ENCODE peak calls at places on chromosomes 4 and X, in eight cellular contexts. F, U, P, C, Q, H, E and W are unnamed samples. For H3K4me1, the result is how much of the 10 kb centered on the place peaks cover.

GRCh38 chr4:185171373-185172071 is 28.5 kb downstream of the SLC25A4 start:
- DNase-seq in F (no peak), U (peak), P (no peak), C (no peak), Q (no peak), H (no peak), E (no peak), W (no peak)

GRCh38 chrX:37679230-37679629 is 6.4 kb upstream of the XK start:
- DNase-seq in F (no peak), U (no peak), P (no peak), C (no peak), Q (no peak), H (no peak), E (no peak), W (no peak)

GRCh38 chrX:53435997-53436396 is 1.8 kb upstream of the HSD17B10 start:
- DNase-seq in F (peak), U (peak), P (peak), C (peak), Q (peak), H (peak), E (no peak), W (peak)

GRCh38 chr4:8303485-8304281 is 34.1 kb downstream of the HTRA3 start:
- DNase-seq in F (no peak), U (peak), P (peak), C (no peak), Q (peak), H (peak), E (no peak), W (no peak)

GRCh38 chrX:9770319-9770718 is 4.7 kb upstream of the GPR143 start:
- DNase-seq in F (no peak), U (peak), P (peak), C (no peak), Q (no peak), H (no peak), E (no peak), W (no peak)

GRCh38 chr4:78534286-78534955 is 17.1 kb upstream of the ANXA3 start:
- DNase-seq in F (no peak), U (peak), P (no peak), C (no peak), Q (no peak), H (no peak), E (no peak), W (no peak)

GRCh38 chrX:85379174-85379907 is at the start of gene POF1B:
- DNase-seq in F (no peak), U (peak), P (peak), C (no peak), Q (no peak), H (no peak), E (no peak), W (no peak)

GRCh38 chr4:4950891-4951290 is 68.4 kb downstream of the CYTL1 start:
- DNase-seq in F (no peak), U (no peak), P (no peak), C (no peak), Q (no peak), H (no peak), E (no peak), W (no peak)

GRCh38 chr4:107066622-107067021 is 30.5 kb upstream of the DKK2 start:
- DNase-seq in F (no peak), U (no peak), P (no peak), C (no peak), Q (no peak), H (no peak), E (no peak), W (no peak)

GRCh38 chr4:139188648-139189416 is 11.8 kb upstream of the ELF2 start:
- DNase-seq in F (no peak), U (no peak), P (peak), C (no peak), Q (no peak), H (peak), E (no peak), W (no peak)

GRCh38 chr4:39933689-39934590 is 43.8 kb downstream of the PDS5A start:
- DNase-seq in F (no peak), U (no peak), P (no peak), C (no peak), Q (no peak), H (peak), E (no peak), W (no peak)

DNA sequence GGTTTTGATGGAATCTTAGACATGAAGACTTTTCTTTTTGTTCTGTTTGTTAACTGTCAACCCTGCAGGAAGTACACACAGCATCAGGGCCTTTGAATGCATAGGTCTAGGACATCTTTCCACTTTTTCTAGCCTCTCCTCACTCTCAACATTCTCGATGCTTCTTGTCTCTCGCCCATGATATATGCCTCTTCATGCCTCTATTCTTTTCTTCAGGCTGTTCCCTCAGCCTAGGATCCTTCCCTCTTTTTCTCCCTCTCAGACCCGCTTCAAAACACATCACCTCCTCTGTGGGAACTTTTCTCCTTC is 9.6 kb downstream of the PDGFC start:
- DNase-seq in F (no peak), U (no peak), P (no peak), C (no peak), Q (no peak), H (no peak), E (no peak), W (no peak)
- H3K4me1 ChIP-seq in F (under half), U (under half), P (under half), C (under half), Q (under half), H (under half), E (under half), W (under half)

DNA sequence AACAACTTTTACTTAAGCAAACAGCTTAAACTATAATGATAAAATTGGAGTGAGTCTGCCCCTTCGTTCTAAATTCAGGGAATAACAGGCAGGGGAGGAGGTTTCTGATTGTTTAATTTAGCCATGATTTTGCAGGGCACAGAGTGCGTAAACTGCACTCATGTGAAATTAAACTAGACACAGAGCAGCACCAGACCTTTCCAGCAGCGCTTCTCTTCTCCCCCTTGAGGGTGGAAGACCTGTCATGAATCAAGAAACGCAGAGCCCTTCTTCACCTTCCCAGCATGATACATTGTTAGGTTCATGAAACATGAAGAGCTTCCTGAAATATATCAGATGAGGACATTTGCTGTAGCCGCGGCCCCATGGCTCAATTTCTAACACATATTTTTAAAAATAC is 63.1 kb downstream of the FAM114A1 start:
- DNase-seq in F (peak), U (no peak), P (no peak), C (no peak), Q (no peak), H (no peak), E (no peak), W (no peak)
- H3K27ac ChIP-seq in F (no peak), U (no peak), P (no peak), C (no peak), Q (no peak), H (no peak), E (no peak), W (no peak)

DNA sequence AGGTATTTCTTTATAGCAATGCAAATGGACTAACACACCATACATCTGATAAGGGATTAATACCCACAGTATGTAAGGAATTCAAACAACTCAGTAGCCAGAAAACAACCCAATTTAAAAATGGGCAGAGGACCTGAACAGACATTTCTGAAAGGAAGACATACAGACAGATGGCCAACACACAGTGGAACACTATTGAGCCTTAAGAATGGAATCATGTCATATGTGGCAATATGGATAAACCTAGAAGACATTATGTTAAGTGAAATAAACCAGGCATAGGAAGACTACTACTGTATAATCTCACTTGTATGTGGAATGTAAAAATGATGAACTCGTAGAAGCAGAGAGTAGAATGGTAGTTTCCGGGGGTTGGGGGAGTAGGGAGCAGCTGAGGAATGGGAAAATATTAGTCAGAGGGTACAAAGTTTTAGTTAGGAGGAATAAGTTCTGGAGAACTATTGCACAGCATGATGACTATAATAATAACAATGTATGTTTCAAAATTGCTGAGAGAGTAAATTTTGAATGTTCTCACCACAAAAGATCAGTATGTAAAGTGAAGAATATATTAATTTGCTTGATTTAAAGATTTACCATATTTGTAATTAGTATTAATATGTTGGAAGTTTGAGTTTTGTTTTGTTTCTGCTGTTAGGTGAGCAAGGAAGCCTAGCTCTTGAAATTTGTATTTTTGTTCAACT is 25.2 kb downstream of the WDR44 start:
- DNase-seq in F (no peak), U (no peak), P (no peak), C (no peak), Q (no peak), H (peak), E (no peak), W (no peak)
- H3K4me1 ChIP-seq in F (under half), U (under half), P (under half), C (under half), Q (under half), H (under half), E (under half), W (under half)

GRCh38 chr4:137663376-137664054 is 131.2 kb upstream of the PCDH18 start:
- DNase-seq in F (no peak), U (no peak), P (no peak), C (no peak), Q (no peak), H (peak), E (no peak), W (no peak)

GRCh38 chr4:137660211-137660610 is 127.9 kb upstream of the PCDH18 start:
- DNase-seq in F (no peak), U (no peak), P (no peak), C (no peak), Q (no peak), H (no peak), E (no peak), W (no peak)

GRCh38 chr4:137659431-137659830 is 127.1 kb upstream of the PCDH18 start:
- DNase-seq in F (no peak), U (no peak), P (no peak), C (no peak), Q (no peak), H (no peak), E (no peak), W (no peak)

GRCh38 chr4:137664416-137664815 is 132.1 kb upstream of the PCDH18 start:
- DNase-seq in F (no peak), U (no peak), P (no peak), C (no peak), Q (no peak), H (peak), E (no peak), W (no peak)

GRCh38 chr4:137664055-137664405 is 131.7 kb upstream of the PCDH18 start:
- DNase-seq in F (no peak), U (no peak), P (no peak), C (no peak), Q (no peak), H (peak), E (no peak), W (no peak)
- H3K27ac ChIP-seq in F (peak), U (no peak), P (no peak), C (no peak), Q (peak), H (no peak), E (peak), W (no peak)

GRCh38 chrX:129661369-129661768 is 6.6 kb upstream of the APLN start:
- DNase-seq in F (no peak), U (no peak), P (no peak), C (no peak), Q (no peak), H (no peak), E (no peak), W (no peak)

GRCh38 chrX:129667412-129667811 is 12.7 kb upstream of the APLN start:
- DNase-seq in F (no peak), U (no peak), P (no peak), C (no peak), Q (no peak), H (no peak), E (no peak), W (no peak)

GRCh38 chrX:129663171-129663570 is 8.4 kb upstream of the APLN start:
- DNase-seq in F (no peak), U (no peak), P (no peak), C (no peak), Q (no peak), H (peak), E (no peak), W (no peak)

DNA sequence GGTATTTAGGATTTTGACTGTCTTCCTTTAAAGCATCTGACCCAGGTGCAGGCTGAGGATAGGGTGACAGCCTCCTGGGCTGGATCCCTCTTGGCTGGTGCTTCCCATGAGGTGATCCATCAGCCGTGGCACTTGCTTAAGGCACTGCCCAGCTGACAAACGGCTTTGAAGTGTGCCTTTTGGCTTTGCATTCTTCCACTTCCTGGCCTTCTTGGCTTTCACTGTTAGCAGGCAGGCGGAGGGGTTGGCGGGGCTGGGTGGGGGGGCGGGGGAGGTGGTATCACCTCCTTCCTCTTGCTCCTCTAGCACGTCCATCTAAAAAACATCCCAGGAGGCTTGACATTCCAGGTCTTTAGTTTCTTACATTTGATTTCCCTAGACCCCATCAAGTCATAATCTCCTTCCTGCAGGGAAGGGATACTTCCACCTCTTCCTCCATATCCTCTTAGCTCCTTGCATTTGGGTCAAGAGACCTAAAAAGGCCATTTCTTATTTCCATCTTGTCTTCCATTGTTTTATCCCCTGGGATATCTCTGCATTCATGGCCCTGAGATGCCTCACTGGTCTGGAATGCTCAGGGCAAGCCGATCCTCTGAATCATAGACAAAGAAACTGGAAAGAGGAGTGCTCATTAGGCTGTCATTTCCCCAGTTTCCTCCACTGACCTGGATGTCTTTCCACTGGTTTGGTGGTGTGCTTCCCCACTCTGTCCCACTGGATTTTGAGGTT is 11.3 kb upstream of the APLN start:
- DNase-seq in F (no peak), U (peak), P (peak), C (no peak), Q (no peak), H (peak), E (no peak), W (no peak)
- H3K4me1 ChIP-seq in F (under half), U (under half), P (under half), C (under half), Q (under half), H (under half), E (under half), W (under half)